ENCODE peak calls at places on chromosomes 11 and 22, in eight cellular contexts. E is H9, I is HCT116, V is GM23248, P is H1, J is keratinocyte, U is fibroblast of lung, N is GM23338. F is an unnamed sample.

GRCh38 chr11:76665172-76665571 is 5.4 kb downstream of the LRRC32 start:
- DNase-seq in E (peak), I (no peak), V (no peak), P (no peak), J (no peak), U (no peak), N (no peak), F (no peak)

GRCh38 chr22:23398701-23399366 is 181.3 kb downstream of the IGLL1 start:
- DNase-seq in E (no peak), I (no peak), V (no peak), P (no peak), J (no peak), U (no peak), N (no peak), F (no peak)

GRCh38 chr11:14359573-14360031 is 619 bp upstream of the RRAS2 start:
- DNase-seq in E (no peak), I (no peak), V (peak), P (no peak), J (no peak), U (no peak), N (no peak), F (peak)

GRCh38 chr11:66280428-66280827 is 2.5 kb downstream of the CNIH2 start:
- DNase-seq in E (no peak), I (no peak), V (no peak), P (no peak), J (no peak), U (no peak), N (peak), F (peak)

GRCh38 chr11:100576044-100577021 is 110.8 kb upstream of the ARHGAP42 start:
- DNase-seq in E (no peak), I (peak), V (peak), P (no peak), J (no peak), U (peak), N (peak), F (peak)

GRCh38 chr11:1118755-1119275 is 38.9 kb upstream of the MUC5AC start:
- DNase-seq in E (no peak), I (no peak), V (no peak), P (no peak), J (no peak), U (no peak), N (no peak), F (no peak)

GRCh38 chr11:77506857-77507256 is 33.0 kb upstream of the PAK1 start:
- DNase-seq in E (no peak), I (peak), V (no peak), P (no peak), J (peak), U (no peak), N (no peak), F (peak)

GRCh38 chr22:43134553-43134952 is 8.6 kb downstream of the MCAT start:
- DNase-seq in E (no peak), I (no peak), V (no peak), P (no peak), J (no peak), U (no peak), N (no peak), F (no peak)

GRCh38 chr11:86495341-86495740 is 120.7 kb downstream of the CCDC81 start:
- DNase-seq in E (no peak), I (no peak), V (no peak), P (no peak), J (no peak), U (no peak), N (no peak), F (no peak)

GRCh38 chr11:46386005-46386331 is 4.5 kb downstream of the MDK start:
- DNase-seq in E (no peak), I (no peak), V (no peak), P (no peak), J (no peak), U (no peak), N (no peak), F (no peak)

GRCh38 chr11:34773826-34774225 is 142.4 kb downstream of the APIP start:
- DNase-seq in E (no peak), I (no peak), V (no peak), P (no peak), J (no peak), U (peak), N (no peak), F (peak)

GRCh38 chr22:31917227-31917921 is 27.0 kb upstream of the YWHAH start:
- DNase-seq in E (no peak), I (no peak), V (no peak), P (no peak), J (no peak), U (no peak), N (no peak), F (no peak)

GRCh38 chr22:40407831-40408717 is 37.7 kb downstream of the SGSM3 start:
- DNase-seq in E (no peak), I (no peak), V (no peak), P (no peak), J (no peak), U (no peak), N (no peak), F (no peak)

GRCh38 chr22:46589871-46590271 is 30.3 kb upstream of the GRAMD4 start:
- DNase-seq in E (peak), I (no peak), V (no peak), P (no peak), J (no peak), U (no peak), N (no peak), F (no peak)

GRCh38 chr11:93663021-93663420 is 1.5 kb downstream of the CEP295 start:
- DNase-seq in E (no peak), I (no peak), V (no peak), P (no peak), J (no peak), U (no peak), N (no peak), F (no peak)

DNA sequence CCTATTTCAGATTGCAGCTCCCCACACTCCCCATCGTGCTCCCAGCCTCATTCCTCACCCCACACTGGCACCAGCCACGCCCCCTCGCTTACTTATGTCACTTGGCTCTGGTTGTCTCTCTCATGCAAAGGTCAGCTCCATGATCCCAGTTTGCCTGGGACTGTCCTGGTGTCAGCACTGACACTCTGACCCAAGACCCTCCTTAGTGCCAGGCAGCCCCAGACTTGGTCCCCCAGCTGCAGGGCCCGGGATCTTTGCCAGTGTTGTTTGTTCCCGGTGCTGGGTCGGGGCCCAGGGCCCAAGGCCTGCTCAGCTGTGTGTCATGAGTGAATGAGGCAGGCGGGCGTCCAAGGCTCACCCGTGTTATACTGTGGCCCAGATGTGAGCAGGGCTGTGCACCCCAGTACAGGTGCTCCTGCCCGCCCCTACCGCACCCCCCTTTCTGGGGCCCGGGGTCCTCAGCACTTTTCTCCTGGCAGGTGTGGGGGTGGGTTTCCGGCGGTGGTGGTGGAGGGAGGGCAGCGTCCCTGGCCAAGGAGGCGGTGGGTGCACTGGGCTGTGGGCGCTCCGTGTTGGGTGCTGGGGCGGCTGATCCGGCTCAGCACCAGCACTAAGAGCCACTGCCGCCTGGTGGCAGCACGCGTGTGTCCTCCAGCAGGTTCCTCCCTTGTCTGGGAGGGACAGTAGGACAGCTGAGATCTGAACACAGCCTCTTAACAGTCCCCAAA is 19.5 kb downstream of the IL17REL start:
- DNase-seq in E (peak), I (no peak), V (peak), P (no peak), J (no peak), U (peak), N (peak), F (peak)
- H3K4me2 ChIP-seq in E (no peak), I (peak), V (no peak), P (no peak), J (no peak), U (no peak), N (peak), F (no peak)

GRCh38 chr11:48110509-48110766 is 106.2 kb upstream of the OR4B1 start:
- DNase-seq in E (no peak), I (no peak), V (no peak), P (no peak), J (no peak), U (no peak), N (no peak), F (no peak)
- H2AFZ ChIP-seq in E (no peak), I (no peak), V (peak), P (no peak), J (no peak), U (no peak), N (no peak), F (no peak)

DNA sequence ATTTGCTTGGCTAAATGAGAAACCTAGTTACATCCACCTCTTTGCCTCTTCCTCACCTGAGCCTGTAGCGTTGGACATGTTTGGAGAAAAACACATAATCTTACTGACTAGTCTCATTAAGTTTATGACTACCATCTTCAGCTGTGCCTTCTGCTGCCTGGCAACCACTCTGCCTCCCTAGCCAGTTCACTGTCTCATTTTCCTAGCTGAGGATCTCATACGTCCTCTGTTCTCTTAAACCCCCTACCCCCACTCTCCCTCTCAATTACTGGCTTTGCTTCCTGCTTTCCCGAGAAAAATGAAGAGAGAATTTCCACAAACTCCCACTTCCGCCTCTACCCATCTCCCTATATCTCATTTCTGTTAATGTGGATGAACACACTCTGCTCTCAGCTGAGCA is 239.3 kb upstream of the POU2AF2 start:
- DNase-seq in E (no peak), I (no peak), V (no peak), P (no peak), J (no peak), U (no peak), N (no peak), F (no peak)
- H3K4me2 ChIP-seq in E (no peak), I (no peak), V (no peak), P (no peak), J (no peak), U (no peak), N (peak), F (no peak)

DNA sequence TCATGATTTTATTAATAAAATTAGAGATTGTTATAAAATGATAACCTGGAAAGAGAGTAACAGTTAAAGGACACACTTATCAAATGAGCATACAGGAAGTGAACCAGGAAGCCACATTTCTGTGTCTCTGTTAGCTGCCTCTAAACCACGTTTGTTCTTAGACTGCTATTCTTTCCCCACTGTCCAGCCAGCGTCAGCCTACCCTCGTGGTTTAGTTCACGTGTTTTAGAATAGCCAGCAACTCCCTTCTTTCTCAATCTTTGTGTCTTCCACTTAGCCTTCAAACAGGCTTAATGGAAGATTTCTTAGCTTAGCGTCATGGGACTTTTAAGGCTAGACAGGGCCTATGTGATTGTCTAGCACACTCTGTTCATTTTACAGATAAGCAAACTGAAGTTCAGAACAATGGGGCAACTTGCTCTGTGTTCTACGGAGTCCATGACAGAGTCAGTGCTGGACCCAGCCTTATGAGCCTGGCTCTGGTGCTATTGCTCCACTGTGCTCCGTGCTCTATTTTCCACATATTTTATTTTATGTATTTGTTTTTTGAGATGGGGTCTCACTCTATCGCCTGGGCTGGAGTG is 27.2 kb downstream of the GRAMD1B start:
- DNase-seq in E (no peak), I (no peak), V (no peak), P (no peak), J (no peak), U (no peak), N (no peak), F (no peak)
- H2AFZ ChIP-seq in E (no peak), I (no peak), V (no peak), P (no peak), J (no peak), U (no peak), N (no peak), F (no peak)

DNA sequence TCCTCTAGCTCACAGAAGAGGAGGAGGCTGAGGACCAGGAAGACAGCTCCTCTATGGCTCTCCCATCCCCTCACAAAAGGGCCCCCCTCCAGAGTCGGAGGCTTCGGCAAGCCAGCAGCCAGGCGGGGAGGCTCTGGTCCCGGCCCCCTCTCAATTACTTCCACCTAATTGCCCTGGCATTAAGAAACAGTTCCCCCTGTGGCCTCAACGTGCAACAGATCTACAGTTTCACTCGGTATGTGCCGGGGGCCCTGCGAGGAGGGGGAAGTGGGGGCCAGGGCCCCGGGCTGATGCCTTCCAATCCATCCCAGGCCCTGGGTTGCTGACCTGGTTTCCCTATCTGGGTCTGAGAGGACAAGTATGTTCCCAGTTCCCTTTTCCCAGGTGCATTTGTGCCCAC is 7.9 kb downstream of the FOXR1 start:
- DNase-seq in E (peak), I (no peak), V (no peak), P (no peak), J (no peak), U (no peak), N (peak), F (no peak)
- H3K4me2 ChIP-seq in E (no peak), I (no peak), V (no peak), P (no peak), J (no peak), U (no peak), N (peak), F (no peak)

F was measured in PC-3.